ENCODE peak calls at places on chromosomes 11 and 22, in four cellular contexts. One of them, this sample, is unnamed.

GRCh38 chr11:69382131-69383128 is 88.5 kb downstream of the MYEOV start:
- DNase-seq in T-cell: no peak
- DNase-seq in A172: no peak
- DNase-seq in COR-L47: peak; percentile 7
- DNase-seq in this sample: no peak

GRCh38 chr11:3161720-3162409 is 3.2 kb downstream of the OSBPL5 start:
- DNase-seq in T-cell: no peak
- DNase-seq in A172: no peak
- DNase-seq in COR-L47: no peak
- DNase-seq in this sample: no peak

GRCh38 chr11:91248199-91248807 is 976.3 kb upstream of the FAT3 start:
- DNase-seq in T-cell: no peak
- DNase-seq in A172: peak; percentile 10
- DNase-seq in COR-L47: peak; percentile 34
- DNase-seq in this sample: no peak

GRCh38 chr11:128302425-128303186 is 284.8 kb downstream of the ETS1 start:
- DNase-seq in T-cell: peak; percentile 89
- DNase-seq in A172: no peak
- DNase-seq in COR-L47: peak; percentile 18
- DNase-seq in this sample: peak; percentile 75

GRCh38 chr22:36311386-36312085 is 58.6 kb downstream of the APOL1 start:
- DNase-seq in T-cell: no peak
- DNase-seq in A172: peak; percentile 67
- DNase-seq in COR-L47: no peak
- DNase-seq in this sample: no peak

GRCh38 chr22:42990131-42990838 is 24.7 kb downstream of the PACSIN2 start:
- DNase-seq in T-cell: no peak
- DNase-seq in A172: peak; percentile 77
- DNase-seq in COR-L47: no peak
- DNase-seq in this sample: no peak

GRCh38 chr11:131099746-131100145 is 183.5 kb upstream of the SNX19 start:
- DNase-seq in T-cell: no peak
- DNase-seq in A172: no peak
- DNase-seq in COR-L47: no peak
- DNase-seq in this sample: no peak

GRCh38 chr11:60957188-60957587 is 5.2 kb upstream of the SLC15A3 start:
- DNase-seq in T-cell: no peak
- DNase-seq in A172: no peak
- DNase-seq in COR-L47: no peak
- DNase-seq in this sample: no peak

GRCh38 chr11:1152316-1153104 is 5.2 kb upstream of the MUC5AC start:
- DNase-seq in T-cell: no peak
- DNase-seq in A172: peak; percentile 91
- DNase-seq in COR-L47: no peak
- DNase-seq in this sample: no peak

GRCh38 chr11:40241524-40242037 is 1217.9 kb downstream of the LRRC4C start:
- DNase-seq in T-cell: no peak
- DNase-seq in A172: no peak
- DNase-seq in COR-L47: no peak
- DNase-seq in this sample: no peak

GRCh38 chr11:113626736-113627135 is 79.4 kb downstream of the TMPRSS5 start:
- DNase-seq in T-cell: no peak
- DNase-seq in A172: no peak
- DNase-seq in COR-L47: no peak
- DNase-seq in this sample: no peak

GRCh38 chr11:8693010-8693551 is 10.5 kb downstream of the RPL27A start:
- DNase-seq in T-cell: no peak
- DNase-seq in A172: no peak
- DNase-seq in COR-L47: no peak
- DNase-seq in this sample: no peak